ENCODE peak calls at places on chromosome 3, in six cellular contexts. G, F, H, E, R and B are unnamed samples. For H3K36me3, the result is how much of the 10 kb centered on the place peaks cover.

GRCh38 chr3:51686512-51687215 is 15.6 kb downstream of the TEX264 start:
- DNase-seq in G (no peak), R (peak), F (peak), H (peak), E (peak), B (no peak)

GRCh38 chr3:127699946-127700300 is 27.2 kb downstream of the ABTB1 start:
- DNase-seq in R (no peak), F (no peak), E (no peak), H (no peak), G (no peak), B (no peak)

GRCh38 chr3:13547591-13548371 is 1.1 kb upstream of the FBLN2 start:
- DNase-seq in E (no peak), F (no peak), R (no peak), H (no peak), G (no peak), B (peak)

GRCh38 chr3:114126461-114126860 is 52.4 kb downstream of the DRD3 start:
- DNase-seq in F (no peak), G (no peak), H (no peak), R (no peak), E (no peak), B (no peak)

GRCh38 chr3:122810706-122811105 is 15.8 kb downstream of the SLC49A4 start:
- DNase-seq in H (no peak), F (no peak), R (no peak), G (no peak), E (no peak), B (no peak)

GRCh38 chr3:195763843-195764825 is 43.4 kb downstream of the MUC20 start:
- DNase-seq in H (peak), F (no peak), G (no peak), E (no peak), R (no peak), B (peak)

GRCh38 chr3:16048435-16049318 is 125.8 kb upstream of the GALNT15 start:
- DNase-seq in H (no peak), E (peak), R (peak), G (no peak), F (peak), B (peak)

GRCh38 chr3:150251654-150252053 is 156.4 kb upstream of the TSC22D2 start:
- DNase-seq in G (no peak), H (no peak), F (no peak), E (no peak), R (no peak), B (no peak)

GRCh38 chr3:62818347-62818746 is 56.9 kb downstream of the CADPS start:
- DNase-seq in G (no peak), H (no peak), F (no peak), R (no peak), E (no peak), B (no peak)

GRCh38 chr3:113698891-113699465 is 2.5 kb upstream of the USF3 start:
- DNase-seq in E (peak), R (no peak), F (no peak), H (peak), G (no peak), B (peak)

GRCh38 chr3:61865466-61865865 is 304.1 kb downstream of the PTPRG start:
- DNase-seq in R (no peak), E (no peak), G (no peak), F (no peak), H (no peak), B (no peak)

GRCh38 chr3:71031151-71031550 is 552.4 kb downstream of the FOXP1 start:
- DNase-seq in E (no peak), R (no peak), G (no peak), H (no peak), F (no peak), B (no peak)

GRCh38 chr3:178310833-178311380 is 225.3 kb upstream of the KCNMB2 start:
- DNase-seq in R (no peak), F (no peak), E (no peak), H (no peak), G (no peak), B (no peak)
- H3K4me3 ChIP-seq in R (no peak), F (no peak), E (no peak), H (no peak), G (no peak), B (no peak)

GRCh38 chr3:47681016-47681415 is 100.7 kb downstream of the SMARCC1 start:
- DNase-seq in F (no peak), H (no peak), G (no peak), R (no peak), E (no peak), B (no peak)
- H3K36me3 ChIP-seq in F (under half), H (under half), G (under half), R (under half), E (under half), B (under half)

DNA sequence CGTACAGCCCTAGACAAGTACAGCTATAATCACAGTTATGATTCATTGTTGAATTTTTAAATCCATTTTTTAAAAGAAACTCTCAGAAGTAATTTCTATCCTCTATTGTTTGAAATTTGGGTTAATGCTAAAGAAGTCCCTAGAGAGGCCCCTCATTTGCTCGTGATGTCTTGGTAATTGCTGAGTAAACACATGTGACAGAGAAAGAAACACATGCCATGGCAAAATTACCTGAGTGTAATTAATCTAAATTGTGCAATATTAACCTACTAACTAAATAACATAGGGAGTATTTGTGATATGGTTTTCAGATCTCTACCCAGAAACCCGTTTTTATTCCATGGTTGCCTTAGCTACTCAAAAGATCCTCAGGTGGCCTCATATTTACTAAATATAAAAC is 10.8 kb downstream of the NEK10 start:
- DNase-seq in H (no peak), F (no peak), G (no peak), R (no peak), E (no peak), B (no peak)
- H3K4me3 ChIP-seq in H (no peak), F (no peak), G (no peak), R (no peak), E (no peak), B (no peak)

DNA sequence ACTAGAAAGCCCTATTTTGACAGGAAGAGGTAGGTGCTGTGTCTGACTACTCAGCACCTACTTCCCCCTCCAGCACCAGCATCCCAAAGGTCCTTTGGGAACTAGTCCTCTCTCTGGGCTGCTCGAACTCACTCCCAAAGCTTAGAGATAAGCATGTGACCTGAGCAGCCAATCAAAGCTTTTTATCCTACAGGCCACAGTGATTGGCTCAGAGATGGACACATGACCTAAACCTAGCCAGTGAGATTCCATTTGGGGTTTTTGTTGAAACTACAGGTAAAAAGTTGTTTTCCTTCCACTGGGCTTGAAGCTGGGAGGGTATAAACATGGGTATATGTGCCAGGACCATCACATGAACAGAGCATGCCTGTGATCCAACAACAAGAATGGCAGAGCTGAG is 186.5 kb upstream of the PPP2R3A start:
- DNase-seq in E (no peak), R (no peak), H (no peak), G (no peak), F (no peak), B (no peak)
- H3K36me3 ChIP-seq in E (under half), R (under half), H (under half), G (under half), F (under half), B (under half)